ENCODE peak calls at places on chromosomes 16 and 17, in five cellular contexts. I is A549; K is stomach; C is CD4-positive, alpha-beta T cell; P is cardiac fibroblast. R is an unnamed sample.

GRCh38 chr17:81552244-81553017 is at the start of gene FAAP100:
- DNase-seq in C (peak), K (peak), P (peak), I (peak), R (peak)

GRCh38 chr17:16001498-16001897 is 1.9 kb downstream of the TTC19 start:
- DNase-seq in P (peak), C (no peak), K (no peak), I (no peak), R (no peak)

GRCh38 chr16:71358464-71359031 is at the start of gene CALB2:
- DNase-seq in I (peak), C (peak), K (peak), P (peak), R (peak)

GRCh38 chr17:72976971-72977767 is 115.3 kb downstream of the SLC39A11 start:
- DNase-seq in P (peak), C (no peak), I (peak), K (peak), R (peak)

GRCh38 chr17:56203430-56203829 is 50.2 kb downstream of the ANKFN1 start:
- DNase-seq in C (no peak), I (peak), P (peak), K (no peak), R (peak)

GRCh38 chr16:2333772-2334379 is 6.7 kb downstream of the ABCA3 start:
- DNase-seq in P (peak), K (no peak), C (no peak), I (peak), R (no peak)

GRCh38 chr17:64384253-64385186 is 6.1 kb downstream of the PECAM1 start:
- DNase-seq in C (no peak), K (peak), I (no peak), P (no peak), R (no peak)

GRCh38 chr16:3745751-3746355 is 28.5 kb upstream of the TRAP1 start:
- DNase-seq in K (no peak), I (no peak), P (peak), C (no peak), R (no peak)

GRCh38 chr16:75080205-75081029 is 36.2 kb downstream of the LDHD start:
- DNase-seq in P (peak), I (no peak), K (no peak), C (no peak), R (peak)

GRCh38 chr17:68296217-68297140 is 5.2 kb downstream of the ARSG start:
- DNase-seq in K (peak), I (no peak), P (no peak), C (peak), R (no peak)

GRCh38 chr17:12242390-12242954 is 221.8 kb downstream of the MAP2K4 start:
- DNase-seq in P (no peak), C (no peak), K (no peak), I (no peak), R (no peak)

GRCh38 chr17:42241871-42242270 is 34.3 kb downstream of the STAT5B start:
- DNase-seq in K (no peak), C (no peak), I (no peak), P (no peak), R (no peak)

GRCh38 chr17:64087252-64088005 is 42.5 kb downstream of the ERN1 start:
- DNase-seq in P (no peak), I (no peak), C (no peak), K (no peak), R (no peak)

GRCh38 chr17:27568216-27568615 is 62.8 kb upstream of the LGALS9 start:
- DNase-seq in C (no peak), K (no peak), I (no peak), P (no peak), R (no peak)

GRCh38 chr17:51876986-51877385 is 281.5 kb downstream of the CA10 start:
- DNase-seq in P (no peak), I (no peak), K (no peak), C (no peak), R (no peak)

GRCh38 chr16:72612271-72612670 is 435.7 kb downstream of the ZFHX3 start:
- DNase-seq in I (no peak), P (peak), C (no peak), K (no peak), R (no peak)

GRCh38 chr16:57017251-57017650 is 27.9 kb downstream of the NLRC5 start:
- DNase-seq in P (peak), C (no peak), I (no peak), K (no peak), R (no peak)

GRCh38 chr16:35687071-35687470 is 2227.7 kb downstream of the TP53TG3F start:
- DNase-seq in I (no peak), K (no peak), P (no peak), C (no peak), R (no peak)

GRCh38 chr16:4518281-4518680 is 20.3 kb downstream of the CDIP1 start:
- DNase-seq in K (no peak), I (no peak), P (no peak), C (no peak), R (no peak)

GRCh38 chr16:22814330-22815105 is 556 bp downstream of the HS3ST2 start:
- DNase-seq in P (no peak), I (no peak), C (no peak), K (no peak), R (no peak)

GRCh38 chr17:32998893-32999240 is 7.2 kb downstream of the SPACA3 start:
- DNase-seq in P (peak), K (no peak), C (no peak), I (no peak), R (no peak)

GRCh38 chr17:9409430-9409829 is 166.2 kb downstream of the STX8 start:
- DNase-seq in K (no peak), C (no peak), P (peak), I (no peak), R (no peak)

GRCh38 chr16:68229431-68230175 is 6.3 kb downstream of the ESRP2 start:
- DNase-seq in K (peak), I (peak), P (peak), C (peak), R (peak)

GRCh38 chr17:12320286-12320685 is 299.6 kb downstream of the MAP2K4 start:
- DNase-seq in P (peak), I (no peak), K (no peak), C (no peak), R (no peak)

GRCh38 chr17:77090476-77090875 is 50.3 kb upstream of the SEC14L1 start:
- DNase-seq in K (no peak), I (no peak), C (no peak), P (no peak), R (no peak)

GRCh38 chr17:76124582-76125390 is 16.3 kb downstream of the FOXJ1 start:
- DNase-seq in I (peak), K (no peak), C (no peak), P (peak), R (no peak)

GRCh38 chr16:23754594-23755483 is at the start of gene CHP2:
- DNase-seq in I (no peak), C (no peak), P (no peak), K (no peak), R (peak)

GRCh38 chr17:56230660-56231059 is 77.4 kb downstream of the ANKFN1 start:
- DNase-seq in I (no peak), K (no peak), C (no peak), P (peak), R (no peak)

GRCh38 chr16:85306071-85306792 is 194.0 kb upstream of the CIBAR2 start:
- DNase-seq in I (no peak), P (peak), K (peak), C (peak), R (peak)

GRCh38 chr17:19338031-19338990 is 24.2 kb downstream of the B9D1 start:
- DNase-seq in I (peak), C (peak), K (peak), P (peak), R (no peak)

GRCh38 chr16:8905168-8905762 is 23.1 kb downstream of the LITAFD start:
- DNase-seq in P (peak), C (no peak), K (no peak), I (peak), R (no peak)
- TF ChIP-seq CTCF in P (peak), C (peak), K (no peak), I (peak), R (peak)

GRCh38 chr17:74457820-74458166 is 8.6 kb upstream of the CD300A start:
- DNase-seq in P (no peak), K (no peak), C (no peak), I (no peak), R (no peak)
- TF ChIP-seq CTCF in P (no peak), K (no peak), C (peak), I (peak), R (peak)

DNA sequence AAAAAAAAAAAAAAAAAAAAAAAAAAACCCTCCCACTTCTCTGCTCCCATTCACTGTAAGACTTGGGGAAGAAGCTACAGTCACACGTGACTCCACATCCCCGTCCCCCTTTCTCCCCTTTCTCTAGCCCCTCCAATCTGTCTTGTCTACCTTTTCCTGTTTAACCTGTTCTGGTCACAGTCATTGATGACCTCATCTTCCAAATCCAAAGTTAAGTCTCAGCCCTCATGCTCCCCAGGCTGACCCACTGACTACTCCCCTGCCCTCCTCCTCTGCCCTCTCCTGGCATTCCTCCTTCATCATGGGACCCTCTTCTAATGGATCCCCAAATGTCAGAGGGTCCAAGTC is 1.6 kb upstream of the CDH5 start:
- DNase-seq in K (no peak), C (no peak), P (no peak), I (no peak), R (peak)
- TF ChIP-seq CTCF in K (no peak), C (no peak), P (no peak), I (no peak), R (no peak)

DNA sequence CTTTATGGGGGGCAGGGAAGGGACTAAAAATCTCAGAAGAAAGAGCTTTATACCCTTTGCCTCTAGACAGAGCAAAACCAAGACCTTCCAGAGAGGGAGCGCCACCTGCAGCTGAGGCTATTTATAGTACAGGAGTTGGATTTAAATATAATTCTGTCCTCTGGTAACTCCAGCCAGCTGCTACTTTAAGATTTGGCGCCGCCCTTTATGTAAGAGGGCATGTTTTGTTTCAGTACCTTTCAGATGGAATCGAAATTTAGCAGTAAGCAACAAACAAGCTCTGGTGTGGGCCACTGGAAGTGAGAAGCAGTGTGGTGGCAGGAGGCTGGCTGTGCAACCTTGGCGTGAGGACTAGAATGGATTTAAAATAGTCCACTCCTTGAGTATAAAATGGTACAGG is 5.2 kb upstream of the GUCY2D start:
- DNase-seq in I (peak), C (no peak), K (peak), P (peak), R (no peak)
- TF ChIP-seq CTCF in I (peak), C (peak), K (peak), P (peak), R (peak)